ENCODE peak calls at places on chromosomes 13 and 19, in nine cellular contexts. F, G, W, X, C, H, O, P and E are unnamed samples. For H3K4me1 and H3K9me3, the result is how much of the 10 kb centered on the place peaks cover.

GRCh38 chr13:86188170-86188569 is 389.0 kb upstream of the SLITRK6 start:
- DNase-seq in F (no peak), G (no peak), W (no peak), X (no peak), C (no peak), H (no peak), O (no peak), P (no peak), E (no peak)

GRCh38 chr19:47541507-47541906 is 26.6 kb upstream of the NAPA start:
- DNase-seq in F (no peak), G (no peak), W (no peak), X (no peak), C (no peak), H (no peak), O (no peak), P (no peak), E (peak)

GRCh38 chr13:59483441-59484116 is 680.1 kb downstream of the DIAPH3 start:
- DNase-seq in F (no peak), G (no peak), W (no peak), X (no peak), C (no peak), H (no peak), O (no peak), P (no peak), E (no peak)

GRCh38 chr13:37175996-37176395 is 70.5 kb upstream of the CSNK1A1L start:
- DNase-seq in F (no peak), G (peak), W (no peak), X (no peak), C (no peak), H (no peak), O (no peak), P (no peak), E (no peak)

GRCh38 chr19:709196-709964 is 645 bp downstream of the PALM start:
- DNase-seq in F (no peak), G (no peak), W (peak), X (no peak), C (no peak), H (no peak), O (no peak), P (peak), E (no peak)

GRCh38 chr19:7859766-7860165 is 14.4 kb downstream of the PRR36 start:
- DNase-seq in F (no peak), G (no peak), W (no peak), X (no peak), C (no peak), H (no peak), O (no peak), P (no peak), E (no peak)

GRCh38 chr13:23469901-23470525 is 36.5 kb upstream of the SACS start:
- DNase-seq in F (no peak), G (peak), W (no peak), X (no peak), C (no peak), H (no peak), O (no peak), P (no peak), E (no peak)

GRCh38 chr19:19696386-19696785 is 27.7 kb downstream of the ZNF101 start:
- DNase-seq in F (no peak), G (no peak), W (no peak), X (no peak), C (no peak), H (no peak), O (no peak), P (no peak), E (no peak)

GRCh38 chr19:11373166-11373884 is 1.1 kb upstream of the SWSAP1 start:
- DNase-seq in F (peak), G (peak), W (no peak), X (no peak), C (no peak), H (peak), O (no peak), P (no peak), E (no peak)

GRCh38 chr13:43545317-43545874 is 241.4 kb downstream of the ENOX1 start:
- DNase-seq in F (no peak), G (no peak), W (no peak), X (no peak), C (no peak), H (no peak), O (no peak), P (no peak), E (no peak)

GRCh38 chr13:43787518-43787891 is 733 bp upstream of the ENOX1 start:
- DNase-seq in F (no peak), G (peak), W (no peak), X (no peak), C (no peak), H (no peak), O (no peak), P (no peak), E (no peak)

GRCh38 chr19:7145494-7145893 is 76.0 kb downstream of the ZNF557 start:
- DNase-seq in F (no peak), G (no peak), W (no peak), X (peak), C (no peak), H (no peak), O (no peak), P (no peak), E (no peak)

GRCh38 chr13:24995225-24995804 is 100.6 kb upstream of the PABPC3 start:
- DNase-seq in F (peak), G (peak), W (peak), X (peak), C (no peak), H (peak), O (no peak), P (no peak), E (no peak)

GRCh38 chr13:18995259-18995873 is 186.3 kb downstream of the TUBA3C start:
- DNase-seq in F (peak), G (no peak), W (no peak), X (no peak), C (peak), H (no peak), O (no peak), P (no peak), E (no peak)

GRCh38 chr13:55199132-55199531 is 1941.6 kb upstream of the PRR20A start:
- DNase-seq in F (no peak), G (no peak), W (no peak), X (no peak), C (no peak), H (no peak), O (no peak), P (no peak), E (no peak)

GRCh38 chr13:64446372-64446771 is 2783.8 kb downstream of the PCDH9 start:
- DNase-seq in F (no peak), G (no peak), W (no peak), X (no peak), C (no peak), H (no peak), O (no peak), P (no peak), E (no peak)

GRCh38 chr13:33520480-33520839 is 234.9 kb upstream of the STARD13 start:
- DNase-seq in F (no peak), G (peak), W (no peak), X (no peak), C (no peak), H (no peak), O (no peak), P (no peak), E (no peak)

GRCh38 chr13:46507978-46508377 is 45.0 kb upstream of the LRCH1 start:
- DNase-seq in F (no peak), G (no peak), W (no peak), X (no peak), C (no peak), H (no peak), O (no peak), P (no peak), E (no peak)

GRCh38 chr13:100510208-100510997 is 78.2 kb downstream of the GGACT start:
- DNase-seq in F (no peak), G (no peak), W (no peak), X (no peak), C (no peak), H (no peak), O (no peak), P (no peak), E (no peak)

GRCh38 chr13:84430015-84430414 is 547.7 kb upstream of the SLITRK1 start:
- DNase-seq in F (no peak), G (peak), W (no peak), X (no peak), C (no peak), H (no peak), O (no peak), P (no peak), E (no peak)

GRCh38 chr13:36030670-36031331 is 100.4 kb downstream of the DCLK1 start:
- DNase-seq in F (no peak), G (peak), W (no peak), X (no peak), C (no peak), H (no peak), O (no peak), P (no peak), E (no peak)

GRCh38 chr13:33089311-33089710 is 73.1 kb downstream of the KL start:
- DNase-seq in F (no peak), G (no peak), W (no peak), X (no peak), C (no peak), H (no peak), O (no peak), P (no peak), E (no peak)

GRCh38 chr13:76874466-76874865 is 11.7 kb downstream of the KCTD12 start:
- DNase-seq in F (no peak), G (no peak), W (no peak), X (no peak), C (no peak), H (no peak), O (no peak), P (no peak), E (no peak)

GRCh38 chr19:7744199-7744786 is 3.0 kb downstream of the CD209 start:
- DNase-seq in F (no peak), G (no peak), W (no peak), X (no peak), C (no peak), H (no peak), O (no peak), P (no peak), E (no peak)

GRCh38 chr19:48394331-48395169 is 1.1 kb downstream of the GRIN2D start:
- DNase-seq in F (no peak), G (peak), W (peak), X (peak), C (no peak), H (no peak), O (no peak), P (no peak), E (no peak)

GRCh38 chr19:1237027-1237659 is 662 bp downstream of the CBARP start:
- DNase-seq in F (no peak), G (peak), W (peak), X (no peak), C (no peak), H (no peak), O (no peak), P (peak), E (peak)

GRCh38 chr13:114110091-114110829 is 22.2 kb downstream of the RASA3 start:
- DNase-seq in F (peak), G (peak), W (no peak), X (peak), C (peak), H (peak), O (peak), P (peak), E (peak)

GRCh38 chr13:105773887-105774538 is 761.4 kb downstream of the EFNB2 start:
- DNase-seq in F (no peak), G (no peak), W (no peak), X (no peak), C (no peak), H (no peak), O (no peak), P (no peak), E (no peak)

GRCh38 chr13:111948281-111948680 is 118.7 kb upstream of the SOX1 start:
- DNase-seq in F (peak), G (no peak), W (peak), X (no peak), C (no peak), H (no peak), O (no peak), P (no peak), E (no peak)

GRCh38 chr19:6693681-6694080 is 23.7 kb upstream of the TNFSF14 start:
- DNase-seq in F (no peak), G (no peak), W (no peak), X (no peak), C (no peak), H (no peak), O (no peak), P (no peak), E (peak)

GRCh38 chr13:111943229-111943795 is 123.6 kb upstream of the SOX1 start:
- DNase-seq in F (peak), G (no peak), W (peak), X (no peak), C (no peak), H (no peak), O (no peak), P (no peak), E (peak)

GRCh38 chr19:10612515-10613119 is 12.7 kb upstream of the SLC44A2 start:
- DNase-seq in F (peak), G (peak), W (no peak), X (peak), C (peak), H (peak), O (peak), P (peak), E (peak)

GRCh38 chr13:42107006-42107405 is 58.6 kb downstream of the DGKH start:
- DNase-seq in F (no peak), G (no peak), W (no peak), X (no peak), C (no peak), H (no peak), O (no peak), P (no peak), E (no peak)

GRCh38 chr19:1401138-1401888 is at the start of gene GAMT:
- DNase-seq in F (no peak), G (peak), W (no peak), X (peak), C (no peak), H (no peak), O (peak), P (peak), E (no peak)

GRCh38 chr13:87907202-87907601 is 236.0 kb downstream of the SLITRK5 start:
- DNase-seq in F (no peak), G (no peak), W (no peak), X (no peak), C (no peak), H (no peak), O (no peak), P (no peak), E (no peak)

GRCh38 chr13:107715496-107715895 is 499.8 kb downstream of the LIG4 start:
- DNase-seq in F (no peak), G (no peak), W (no peak), X (no peak), C (no peak), H (no peak), O (no peak), P (no peak), E (no peak)

DNA sequence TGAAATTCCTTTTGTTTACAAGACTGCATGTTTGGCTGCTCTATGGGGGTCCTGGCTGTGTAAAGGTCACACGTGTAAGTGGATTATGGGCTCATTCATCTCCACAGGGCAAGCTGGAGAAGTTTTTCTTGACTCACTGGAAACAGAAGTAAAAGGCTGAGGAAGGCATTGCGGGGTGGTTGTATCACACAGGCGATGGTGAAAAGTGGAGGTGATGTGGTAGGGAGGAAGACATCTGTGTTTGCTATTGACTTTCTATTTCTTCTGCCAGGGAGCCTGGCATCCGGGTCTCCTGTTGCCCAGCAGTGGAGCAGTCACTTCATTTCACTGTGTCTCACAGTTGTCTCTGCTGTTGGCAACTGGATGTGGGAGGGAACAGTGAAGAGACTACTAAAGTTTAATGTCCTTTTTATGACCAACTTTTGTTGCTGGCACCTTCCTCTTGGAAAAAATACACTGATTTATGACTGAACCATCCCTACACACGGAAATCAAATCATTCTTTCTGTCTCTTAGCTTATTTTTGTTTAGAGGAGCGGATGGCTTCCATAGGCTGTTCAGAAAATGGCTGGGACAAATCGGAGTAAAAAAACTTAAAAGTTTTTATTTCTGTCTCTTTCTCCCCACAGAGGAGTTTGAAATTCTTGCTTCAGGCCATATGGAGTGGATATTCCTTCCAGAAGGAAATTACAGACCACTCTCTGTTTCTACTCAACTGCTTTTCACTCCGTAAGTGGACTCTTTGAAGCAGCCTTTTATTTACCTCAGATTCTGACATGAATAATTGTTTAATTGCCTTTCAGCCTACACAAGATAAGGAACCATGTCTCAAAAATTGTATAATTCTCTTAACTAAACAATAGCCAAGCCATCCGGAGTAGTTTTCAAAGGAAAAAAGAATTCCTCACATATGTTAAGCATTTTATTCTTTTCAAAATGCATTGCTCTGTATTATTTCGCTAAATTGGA is 23.9 kb upstream of the MEDAG start:
- DNase-seq in F (no peak), G (peak), W (no peak), X (no peak), C (no peak), H (no peak), O (no peak), P (no peak), E (no peak)
- H3K4me1 ChIP-seq in F (under half), G (under half), W (under half), X (under half), C (under half), H (under half), O (under half), P (under half), E (under half)

DNA sequence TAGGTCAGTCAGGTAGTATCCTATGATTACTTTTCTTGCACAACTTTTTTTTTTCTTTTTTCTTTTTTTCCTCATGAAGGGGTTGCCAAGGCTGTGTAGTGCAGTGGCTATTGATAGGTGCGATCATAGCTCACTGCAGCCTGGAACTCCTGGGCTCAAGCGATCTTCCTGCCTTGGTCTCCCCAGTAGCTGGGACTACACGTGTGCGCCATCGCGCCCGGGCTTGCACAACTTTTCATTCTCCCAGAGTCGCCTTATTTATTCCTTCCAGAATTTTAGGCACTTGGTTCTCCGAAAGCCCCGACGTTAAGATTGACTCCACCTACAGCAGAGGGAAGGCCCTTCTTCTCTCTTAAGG is 867 bp upstream of the ZNF613 start:
- DNase-seq in F (no peak), G (no peak), W (no peak), X (no peak), C (peak), H (no peak), O (no peak), P (no peak), E (no peak)
- H3K9me3 ChIP-seq in F (half or more), G (under half), W (under half), X (under half), C (half or more), H (under half), O (under half), P (under half), E (under half)

DNA sequence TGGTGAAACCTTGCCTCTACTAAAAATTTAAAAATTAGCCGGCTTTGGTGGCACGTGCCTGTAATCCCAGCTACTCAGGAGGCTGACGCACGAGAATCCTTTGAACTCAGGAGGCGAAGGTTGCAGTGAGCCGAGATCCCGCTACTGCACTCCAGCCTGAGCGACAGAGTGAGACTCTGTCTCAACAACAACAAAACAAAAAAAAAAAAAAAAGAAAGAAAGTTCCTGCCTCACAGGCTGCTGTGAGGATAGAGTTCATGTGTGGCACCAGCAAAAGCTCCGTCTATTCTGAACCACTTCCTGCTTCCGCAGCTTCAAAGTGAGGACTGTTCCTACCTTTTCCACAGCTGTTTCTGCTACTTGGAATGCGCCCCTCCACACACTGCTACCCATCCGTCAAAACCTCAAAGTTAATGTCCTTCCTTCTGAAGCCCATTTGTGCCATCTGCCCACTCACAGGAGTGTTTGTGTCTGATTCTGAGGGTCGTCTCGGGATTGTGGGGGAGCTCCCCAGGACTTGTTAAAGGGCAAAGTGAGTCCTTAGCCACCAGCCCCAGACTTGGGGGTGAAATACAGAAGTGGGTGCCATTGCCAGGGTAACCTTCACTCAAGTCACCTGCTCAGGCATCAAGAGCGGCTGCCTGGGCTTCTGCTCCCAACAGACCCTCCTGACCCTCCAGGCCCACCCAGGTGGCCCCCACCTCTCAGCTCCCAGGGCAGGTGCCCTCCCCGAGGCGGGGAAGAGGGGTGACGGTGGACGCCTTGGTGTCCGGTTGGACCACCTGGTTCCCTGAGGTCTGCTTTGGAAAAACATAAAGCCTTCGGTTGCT is 2.9 kb downstream of the MFSD12 start:
- DNase-seq in F (no peak), G (no peak), W (no peak), X (no peak), C (no peak), H (no peak), O (no peak), P (no peak), E (no peak)
- H3K4me3 ChIP-seq in F (no peak), G (no peak), W (no peak), X (no peak), C (peak), H (no peak), O (no peak), P (no peak), E (no peak)

DNA sequence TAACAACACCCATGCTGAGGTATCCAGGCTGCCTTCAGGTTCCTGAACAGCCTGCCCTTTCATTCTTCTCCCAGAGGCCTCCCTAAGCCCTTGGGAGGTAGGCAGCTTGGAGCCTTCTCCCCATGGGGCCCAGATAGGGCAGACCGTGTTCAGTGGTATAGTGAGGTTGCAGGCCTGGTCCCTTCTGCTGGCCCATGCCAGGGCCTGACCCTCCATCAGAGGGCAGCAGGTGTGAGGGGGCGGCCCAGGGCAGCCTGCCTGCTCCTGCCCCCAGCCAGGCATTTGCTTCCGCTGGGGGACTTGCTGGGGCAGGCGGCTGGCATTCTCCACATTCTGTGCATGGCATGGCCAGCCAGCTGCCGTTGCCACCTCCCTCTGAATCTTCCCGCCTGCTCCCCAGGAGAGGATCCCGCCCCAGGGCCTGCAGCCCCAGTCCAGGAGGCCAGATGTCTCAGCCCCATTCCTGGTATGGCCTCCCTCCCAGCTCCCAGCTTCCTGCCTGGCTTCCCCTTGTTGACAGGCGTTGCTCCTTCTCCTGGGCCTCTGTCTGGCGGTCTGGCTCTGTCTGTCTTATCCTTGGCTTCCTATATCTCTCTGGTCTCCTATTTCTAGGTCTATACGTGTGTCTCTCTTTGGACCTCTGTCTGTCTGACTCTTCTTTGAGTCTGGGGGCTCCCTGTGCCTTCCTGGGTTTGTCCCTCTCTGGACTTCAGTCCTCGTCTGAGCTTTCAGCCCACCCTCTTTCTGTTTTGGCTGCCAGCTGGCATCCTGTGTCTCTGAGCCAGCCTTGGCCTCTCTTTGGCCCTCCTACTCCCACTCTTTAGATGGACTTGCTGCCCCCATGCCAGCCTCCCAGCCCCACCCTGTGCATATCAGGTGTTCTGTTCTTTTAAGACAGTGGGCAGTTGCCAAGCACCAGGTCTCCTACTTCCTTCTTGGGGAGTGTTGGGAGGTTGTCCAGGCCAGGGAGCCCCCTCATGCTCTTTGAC is 9.1 kb downstream of the CIC start:
- DNase-seq in F (no peak), G (peak), W (no peak), X (no peak), C (peak), H (peak), O (no peak), P (peak), E (peak)
- H3K4me1 ChIP-seq in F (half or more), G (half or more), W (under half), X (half or more), C (half or more), H (half or more), O (half or more), P (under half), E (under half)